ENCODE peak calls at places on chromosomes 2 and 18, in ten cellular contexts. D is HTR-8/SVneo; C is T-helper 17 cell; G is retinal pigment epithelial cell; Z is NCI-H510A treated with DMSO at 0.1 percent for 48 hours; M is Jurkat, Clone E6-1; X is germinal center; W is DMS 273 treated with DMSO at 0.1 percent for 48 hours; Y is heart left ventricle; H is HFF-Myc. V is an unnamed sample.

GRCh38 chr2:120034027-120034426 is 21.1 kb downstream of the EPB41L5 start:
- DNase-seq in D (no peak), C (no peak), G (no peak), Z (no peak), M (no peak), X (no peak), W (no peak), Y (no peak), H (no peak), V (no peak)

GRCh38 chr2:11753886-11754704 is 7.7 kb downstream of the LPIN1 start:
- DNase-seq in D (peak), C (no peak), G (no peak), Z (peak), M (no peak), X (peak), W (no peak), Y (no peak), H (no peak), V (peak)

GRCh38 chr18:25230658-25231326 is 121.2 kb downstream of the ZNF521 start:
- DNase-seq in D (no peak), C (no peak), G (peak), Z (no peak), M (no peak), X (no peak), W (no peak), Y (peak), H (peak), V (no peak)

GRCh38 chr2:207768168-207768890 is 1.4 kb downstream of the FZD5 start:
- DNase-seq in D (peak), C (peak), G (no peak), Z (peak), M (no peak), X (peak), W (no peak), Y (peak), H (no peak), V (peak)

GRCh38 chr2:97868986-97869721 is 126.6 kb downstream of the TMEM131 start:
- DNase-seq in D (peak), C (no peak), G (peak), Z (no peak), M (no peak), X (no peak), W (no peak), Y (peak), H (peak), V (no peak)

GRCh38 chr2:64943387-64944150 is 45.6 kb upstream of the SLC1A4 start:
- DNase-seq in D (no peak), C (no peak), G (peak), Z (no peak), M (no peak), X (no peak), W (no peak), Y (no peak), H (peak), V (no peak)

GRCh38 chr2:11811036-11811654 is 64.7 kb downstream of the LPIN1 start:
- DNase-seq in D (no peak), C (no peak), G (no peak), Z (no peak), M (no peak), X (no peak), W (no peak), Y (no peak), H (no peak), V (no peak)

GRCh38 chr2:98212733-98213132 is 125.8 kb downstream of the VWA3B start:
- DNase-seq in D (no peak), C (no peak), G (no peak), Z (no peak), M (no peak), X (no peak), W (no peak), Y (no peak), H (no peak), V (no peak)

GRCh38 chr2:43848174-43848573 is 9.4 kb downstream of the ABCG8 start:
- DNase-seq in D (no peak), C (no peak), G (no peak), Z (no peak), M (no peak), X (peak), W (no peak), Y (no peak), H (no peak), V (no peak)

GRCh38 chr2:12513339-12513738 is 203.4 kb upstream of the TRIB2 start:
- DNase-seq in D (no peak), C (no peak), G (no peak), Z (no peak), M (peak), X (no peak), W (no peak), Y (no peak), H (no peak), V (no peak)

GRCh38 chr18:78090584-78090983 is 840.9 kb downstream of the GALR1 start:
- DNase-seq in D (no peak), C (no peak), G (no peak), Z (peak), M (no peak), X (no peak), W (no peak), Y (no peak), H (no peak), V (no peak)

GRCh38 chr2:23801396-23801795 is 125.5 kb downstream of the ATAD2B start:
- DNase-seq in D (no peak), C (no peak), G (no peak), Z (no peak), M (no peak), X (no peak), W (no peak), Y (no peak), H (no peak), V (no peak)

GRCh38 chr2:143261986-143262784 is 133.0 kb downstream of the ARHGAP15 start:
- DNase-seq in D (no peak), C (no peak), G (no peak), Z (no peak), M (peak), X (peak), W (no peak), Y (no peak), H (no peak), V (peak)

GRCh38 chr2:72780483-72780882 is 45.4 kb downstream of the EXOC6B start:
- DNase-seq in D (no peak), C (no peak), G (peak), Z (no peak), M (no peak), X (no peak), W (peak), Y (no peak), H (peak), V (no peak)

GRCh38 chr2:127142663-127143630 is 36.0 kb upstream of the BIN1 start:
- DNase-seq in D (no peak), C (no peak), G (no peak), Z (no peak), M (no peak), X (no peak), W (no peak), Y (no peak), H (no peak), V (no peak)

GRCh38 chr2:220847006-220847405 is 725.1 kb downstream of the EPHA4 start:
- DNase-seq in D (no peak), C (no peak), G (no peak), Z (no peak), M (no peak), X (no peak), W (no peak), Y (no peak), H (no peak), V (no peak)

GRCh38 chr2:48419884-48420511 is 110.0 kb upstream of the STON1 start:
- DNase-seq in D (no peak), C (no peak), G (no peak), Z (no peak), M (no peak), X (no peak), W (no peak), Y (no peak), H (no peak), V (no peak)

GRCh38 chr2:199946836-199947235 is 8.5 kb downstream of the TYW5 start:
- DNase-seq in D (no peak), C (no peak), G (peak), Z (no peak), M (no peak), X (no peak), W (no peak), Y (no peak), H (no peak), V (no peak)

GRCh38 chr2:47508641-47509040 is 105.7 kb downstream of the MSH2 start:
- DNase-seq in D (no peak), C (no peak), G (no peak), Z (no peak), M (peak), X (no peak), W (no peak), Y (no peak), H (no peak), V (no peak)

GRCh38 chr2:136131484-136131960 is 13.6 kb upstream of the CXCR4 start:
- DNase-seq in D (no peak), C (no peak), G (no peak), Z (no peak), M (peak), X (no peak), W (no peak), Y (no peak), H (no peak), V (peak)

GRCh38 chr18:12154356-12154755 is 60.7 kb downstream of the ANKRD62 start:
- DNase-seq in D (no peak), C (no peak), G (no peak), Z (no peak), M (no peak), X (no peak), W (no peak), Y (no peak), H (no peak), V (no peak)

GRCh38 chr2:241288489-241288888 is 27.0 kb downstream of the HDLBP start:
- DNase-seq in D (no peak), C (no peak), G (no peak), Z (no peak), M (no peak), X (no peak), W (no peak), Y (no peak), H (no peak), V (no peak)

GRCh38 chr2:173652731-173653426 is 298.2 kb downstream of the CDCA7 start:
- DNase-seq in D (peak), C (no peak), G (peak), Z (peak), M (no peak), X (no peak), W (no peak), Y (no peak), H (peak), V (no peak)

GRCh38 chr18:75317723-75318122 is 107.1 kb downstream of the TSHZ1 start:
- DNase-seq in D (no peak), C (no peak), G (no peak), Z (no peak), M (no peak), X (no peak), W (no peak), Y (no peak), H (no peak), V (no peak)

GRCh38 chr2:134712334-134712733 is 6.5 kb downstream of the TMEM163 start:
- DNase-seq in D (no peak), C (no peak), G (peak), Z (no peak), M (no peak), X (no peak), W (no peak), Y (no peak), H (no peak), V (no peak)

GRCh38 chr2:88190808-88191721 is 20.9 kb downstream of the THNSL2 start:
- DNase-seq in D (peak), C (no peak), G (no peak), Z (no peak), M (peak), X (peak), W (no peak), Y (no peak), H (peak), V (no peak)

GRCh38 chr2:191657977-191658376 is 20.0 kb upstream of the NABP1 start:
- DNase-seq in D (no peak), C (no peak), G (no peak), Z (no peak), M (no peak), X (no peak), W (no peak), Y (no peak), H (no peak), V (no peak)